ENCODE peak calls at places on chromosomes 4 and X, in eight cellular contexts. N is choroid plexus epithelial cell, U is fibroblast of lung, V is K562, S is IMR-90, D is hepatocyte, E is WERI-Rb-1, C is cardiac muscle cell. G is an unnamed sample.
A peak's percentile ranks its signal among the peaks of the same experiment; 100 is the strongest.

GRCh38 chrX:74291964-74292891 is 11.8 kb upstream of the ZCCHC13 start:
- DNase-seq in V (peak; percentile 90), U (peak; percentile 85), S (peak; percentile 87), N (peak; percentile 92), E (peak; percentile 80), C (peak; percentile 93), D (peak; percentile 92), G (peak; percentile 85)

GRCh38 chr4:113871080-113871479 is 108.4 kb downstream of the ARSJ start:
- DNase-seq in C (no peak), N (no peak), E (no peak), V (no peak), U (no peak), D (no peak), S (no peak), G (no peak)

GRCh38 chr4:142355417-142355930 is 490.6 kb downstream of the INPP4B start:
- DNase-seq in U (peak; percentile 34), S (no peak), D (no peak), V (no peak), E (no peak), C (no peak), N (no peak), G (no peak)

GRCh38 chr4:177442623-177443155 is 452 bp upstream of the AGA start:
- DNase-seq in C (peak; percentile 24), N (peak; percentile 31), V (no peak), U (no peak), D (no peak), S (no peak), E (no peak), G (no peak)

GRCh38 chr4:109701566-109702399 is 1.5 kb downstream of the CASP6 start:
- DNase-seq in C (peak; percentile 13), V (peak; percentile 24), U (no peak), N (peak; percentile 15), E (peak; percentile 31), D (peak; percentile 61), S (no peak), G (no peak)

GRCh38 chr4:86977621-86978184 is 42.9 kb downstream of the AFF1 start:
- DNase-seq in U (peak; percentile 83), D (peak; percentile 72), C (peak; percentile 53), V (no peak), S (peak; percentile 76), N (peak; percentile 80), E (no peak), G (peak; percentile 86)

GRCh38 chr4:52618795-52619590 is 40.1 kb downstream of the USP46 start:
- DNase-seq in U (no peak), C (no peak), V (no peak), D (no peak), E (no peak), N (no peak), S (no peak), G (no peak)

GRCh38 chr4:185127021-185127925 is 15.8 kb upstream of the SLC25A4 start:
- DNase-seq in V (no peak), N (peak; percentile 29), U (peak; percentile 37), S (no peak), D (peak; percentile 28), E (peak; percentile 26), C (peak; percentile 45), G (no peak)

GRCh38 chr4:11774346-11774745 is 345.7 kb upstream of the HS3ST1 start:
- DNase-seq in S (no peak), C (peak; percentile 82), N (no peak), E (no peak), D (no peak), U (no peak), V (no peak), G (no peak)

GRCh38 chr4:5166377-5166776 is 115.1 kb downstream of the STK32B start:
- DNase-seq in U (no peak), V (no peak), E (peak; percentile 22), N (no peak), C (no peak), S (no peak), D (no peak), G (no peak)

GRCh38 chr4:123564758-123565346 is 168.3 kb downstream of the SPRY1 start:
- DNase-seq in V (peak; percentile 74), C (peak; percentile 86), U (peak; percentile 61), E (peak; percentile 79), D (peak; percentile 83), N (peak; percentile 88), S (peak; percentile 69), G (peak; percentile 63)

GRCh38 chr4:8261851-8262535 is 7.6 kb upstream of the HTRA3 start:
- DNase-seq in D (no peak), U (peak; percentile 84), C (peak; percentile 44), V (peak; percentile 37), N (peak; percentile 83), E (peak; percentile 31), S (peak; percentile 25), G (no peak)
- TF ChIP-seq CTCF in D (no peak), U (no peak), C (no peak), V (no peak), N (no peak), E (no peak), S (no peak), G (no peak)

GRCh38 chrX:57289089-57289488 is 2.6 kb downstream of the FAAH2 start:
- DNase-seq in U (no peak), E (no peak), N (no peak), V (no peak), S (no peak), D (no peak), C (no peak), G (no peak)

GRCh38 chrX:57285001-57285400 is 1.5 kb upstream of the FAAH2 start:
- DNase-seq in S (no peak), E (no peak), N (no peak), V (no peak), D (no peak), C (no peak), U (no peak), G (no peak)

GRCh38 chrX:57282568-57282967 is 3.9 kb upstream of the FAAH2 start:
- DNase-seq in V (no peak), D (no peak), U (no peak), E (no peak), S (no peak), N (no peak), C (no peak), G (no peak)

DNA sequence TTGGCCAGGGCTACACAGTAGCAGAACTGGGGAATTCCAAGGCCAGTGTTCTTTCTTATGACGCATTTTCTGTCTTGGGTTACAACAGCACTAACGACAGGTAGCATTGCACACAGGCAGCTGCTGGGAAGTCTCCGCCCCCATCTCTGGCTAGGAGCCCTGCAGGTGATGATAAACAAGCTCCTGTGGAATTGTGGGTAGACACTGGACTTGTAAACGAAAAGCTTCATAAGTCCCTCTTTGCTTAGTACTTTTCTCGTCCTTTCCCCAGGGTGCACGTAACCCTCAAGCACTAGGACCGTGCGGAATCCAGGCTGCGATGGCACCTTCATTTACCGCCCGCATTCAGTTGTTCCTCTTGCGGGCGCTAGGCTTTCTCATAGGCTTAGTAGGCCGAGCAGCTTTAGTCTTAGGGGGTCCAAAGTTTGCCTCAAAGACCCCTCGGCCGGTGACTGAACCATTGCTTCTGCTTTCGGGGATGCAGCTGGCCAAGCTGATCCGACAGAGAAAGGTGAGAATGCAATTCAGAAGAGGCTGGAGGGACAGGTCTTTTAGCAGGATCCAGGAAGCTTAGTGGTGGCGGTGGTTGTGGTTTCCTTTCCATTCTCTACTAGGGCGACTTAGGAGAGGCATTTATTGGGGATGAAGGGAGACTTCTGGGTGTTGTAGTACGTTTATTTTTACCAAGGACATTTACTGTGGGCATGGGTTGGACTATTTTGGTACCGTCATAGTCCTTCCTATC is at the start of gene FAAH2:
- DNase-seq in N (no peak), C (no peak), V (peak; percentile 8), E (no peak), S (no peak), D (peak; percentile 87), U (no peak), G (no peak)
- TF ChIP-seq CTCF in N (no peak), C (no peak), V (no peak), E (no peak), S (no peak), D (peak; percentile 5), U (no peak), G (no peak)

DNA sequence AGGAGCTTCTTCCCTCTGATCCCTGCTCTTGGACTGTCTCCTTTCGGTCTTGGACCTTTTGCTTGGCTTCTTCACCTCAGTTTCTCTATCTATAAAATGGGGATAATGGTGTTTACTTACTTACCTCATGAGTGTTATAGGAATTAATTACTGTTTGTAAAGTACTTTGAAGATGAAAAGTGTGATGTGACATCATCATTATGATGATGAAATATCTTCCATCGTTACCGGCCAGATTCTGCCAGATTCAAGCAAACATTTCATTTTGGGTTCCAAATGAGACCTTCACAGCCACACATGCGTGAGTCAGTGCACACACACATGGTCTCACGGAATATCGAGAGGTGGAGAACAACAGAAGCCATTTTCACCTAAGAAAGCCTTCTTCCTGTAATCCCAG is 220.1 kb upstream of the RPL34 start:
- DNase-seq in U (no peak), S (no peak), V (no peak), N (no peak), D (no peak), C (no peak), E (no peak), G (no peak)
- TF ChIP-seq CTCF in U (no peak), S (no peak), V (no peak), N (no peak), D (no peak), C (no peak), E (no peak), G (no peak)

GRCh38 chr4:1601852-1602525 is 82.1 kb downstream of the FAM53A start:
- DNase-seq in C (no peak), N (no peak), S (no peak), D (no peak), E (no peak), V (no peak), U (no peak), G (no peak)

GRCh38 chr4:1604181-1604705 is 79.9 kb downstream of the FAM53A start:
- DNase-seq in C (no peak), V (peak; percentile 53), E (no peak), N (no peak), U (peak; percentile 35), S (no peak), D (no peak), G (no peak)

GRCh38 chr4:1603413-1604135 is 80.5 kb downstream of the FAM53A start:
- DNase-seq in E (no peak), S (no peak), U (no peak), N (no peak), D (no peak), C (no peak), V (no peak), G (no peak)

GRCh38 chr4:1602621-1603412 is 81.3 kb downstream of the FAM53A start:
- DNase-seq in N (no peak), C (no peak), D (no peak), U (no peak), V (no peak), S (no peak), E (no peak), G (no peak)

GRCh38 chr4:1604706-1605205 is 79.4 kb downstream of the FAM53A start:
- DNase-seq in V (no peak), U (no peak), E (peak; percentile 43), C (no peak), S (no peak), N (no peak), D (no peak), G (no peak)
- TF ChIP-seq CTCF in V (peak; percentile 43), U (no peak), E (peak; percentile 45), C (no peak), S (no peak), N (no peak), D (no peak), G (no peak)

DNA sequence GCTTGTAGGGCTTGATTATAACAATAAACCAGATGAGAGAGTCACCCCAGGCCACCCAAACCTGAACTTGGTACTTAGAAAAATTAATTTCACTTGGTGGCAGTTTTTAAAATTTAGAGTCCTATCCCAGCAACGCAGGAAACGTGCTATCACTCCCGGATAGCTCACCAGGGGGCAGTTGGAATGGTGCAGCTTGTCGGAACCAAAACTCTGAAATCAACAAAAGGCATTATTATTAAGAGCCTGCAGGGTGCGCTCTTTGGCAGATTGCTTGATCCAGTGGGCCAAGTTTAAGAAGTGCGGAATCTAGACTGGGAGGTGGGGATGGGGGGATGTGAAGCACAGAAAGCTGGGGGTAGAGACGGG is 2.4 kb downstream of the FRAS1 start:
- DNase-seq in C (peak; percentile 92), N (peak; percentile 78), S (peak; percentile 45), D (peak; percentile 90), E (peak; percentile 44), U (peak; percentile 76), V (peak; percentile 41), G (peak; percentile 60)
- TF ChIP-seq CTCF in C (peak; percentile 86), N (peak; percentile 73), S (peak; percentile 49), D (peak; percentile 84), E (peak; percentile 63), U (peak; percentile 66), V (peak; percentile 67), G (peak; percentile 79)

G was measured in brain microvascular endothelial cell.